ENCODE peak calls at places on chromosomes 5 and 9, in six cellular contexts. One of them, this sample, is unnamed.

GRCh38 chr5:171310816-171311697 is 2.0 kb downstream of the TLX3 start:
- DNase-seq in neural progenitor cell: peak; percentile 87
- DNase-seq in fibroblast of lung: peak; percentile 41
- DNase-seq in AG10803: peak; percentile 26
- DNase-seq in CD8-positive, alpha-beta T cell: no peak
- DNase-seq in A549: no peak
- DNase-seq in this sample: no peak

GRCh38 chr5:109180668-109181067 is 229.1 kb downstream of the PJA2 start:
- DNase-seq in fibroblast of lung: no peak
- DNase-seq in AG10803: no peak
- DNase-seq in neural progenitor cell: no peak
- DNase-seq in CD8-positive, alpha-beta T cell: no peak
- DNase-seq in A549: no peak
- DNase-seq in this sample: no peak

GRCh38 chr5:172778223-172778814 is 7.3 kb upstream of the DUSP1 start:
- DNase-seq in AG10803: peak; percentile 78
- DNase-seq in A549: no peak
- DNase-seq in fibroblast of lung: peak; percentile 82
- DNase-seq in neural progenitor cell: no peak
- DNase-seq in CD8-positive, alpha-beta T cell: no peak
- DNase-seq in this sample: no peak

GRCh38 chr5:129718766-129719165 is 29.1 kb upstream of the MINAR2 start:
- DNase-seq in AG10803: no peak
- DNase-seq in CD8-positive, alpha-beta T cell: no peak
- DNase-seq in neural progenitor cell: no peak
- DNase-seq in fibroblast of lung: peak; percentile 36
- DNase-seq in A549: no peak
- DNase-seq in this sample: no peak

GRCh38 chr5:100668511-100668910 is 133.3 kb downstream of the FAM174A start:
- DNase-seq in CD8-positive, alpha-beta T cell: no peak
- DNase-seq in A549: no peak
- DNase-seq in fibroblast of lung: peak; percentile 28
- DNase-seq in neural progenitor cell: no peak
- DNase-seq in AG10803: no peak
- DNase-seq in this sample: no peak

GRCh38 chr9:2289234-2289755 is 274.1 kb downstream of the SMARCA2 start:
- DNase-seq in CD8-positive, alpha-beta T cell: no peak
- DNase-seq in AG10803: no peak
- DNase-seq in A549: no peak
- DNase-seq in fibroblast of lung: no peak
- DNase-seq in neural progenitor cell: no peak
- DNase-seq in this sample: no peak

GRCh38 chr9:34124103-34124502 is 2.4 kb downstream of the DCAF12 start:
- DNase-seq in fibroblast of lung: no peak
- DNase-seq in neural progenitor cell: no peak
- DNase-seq in A549: no peak
- DNase-seq in AG10803: no peak
- DNase-seq in CD8-positive, alpha-beta T cell: no peak
- DNase-seq in this sample: no peak

GRCh38 chr5:113330533-113331200 is 104.1 kb downstream of the TSSK1B start:
- DNase-seq in CD8-positive, alpha-beta T cell: no peak
- DNase-seq in neural progenitor cell: peak; percentile 31
- DNase-seq in fibroblast of lung: peak; percentile 60
- DNase-seq in AG10803: peak; percentile 60
- DNase-seq in A549: peak; percentile 14
- DNase-seq in this sample: peak; percentile 20

GRCh38 chr5:142825378-142826089 is 55.4 kb downstream of the ARHGAP26 start:
- DNase-seq in A549: peak; percentile 62
- DNase-seq in CD8-positive, alpha-beta T cell: no peak
- DNase-seq in AG10803: no peak
- DNase-seq in neural progenitor cell: peak; percentile 26
- DNase-seq in fibroblast of lung: no peak
- DNase-seq in this sample: no peak

GRCh38 chr5:108531367-108532211 is 149.7 kb upstream of the FBXL17 start:
- DNase-seq in A549: no peak
- DNase-seq in CD8-positive, alpha-beta T cell: no peak
- DNase-seq in fibroblast of lung: peak; percentile 69
- DNase-seq in neural progenitor cell: no peak
- DNase-seq in AG10803: no peak
- DNase-seq in this sample: peak; percentile 23

GRCh38 chr5:60960591-60960990 is 15.6 kb downstream of the NDUFAF2 start:
- DNase-seq in neural progenitor cell: peak; percentile 34
- DNase-seq in CD8-positive, alpha-beta T cell: no peak
- DNase-seq in AG10803: peak; percentile 14
- DNase-seq in A549: no peak
- DNase-seq in fibroblast of lung: peak; percentile 57
- DNase-seq in this sample: no peak

GRCh38 chr9:113427629-113428028 is 17.1 kb downstream of the C9orf43 start:
- DNase-seq in CD8-positive, alpha-beta T cell: no peak
- DNase-seq in neural progenitor cell: no peak
- DNase-seq in fibroblast of lung: peak; percentile 62
- DNase-seq in AG10803: peak; percentile 61
- DNase-seq in A549: no peak
- DNase-seq in this sample: no peak

GRCh38 chr5:170584003-170584402 is 80.2 kb downstream of the KCNIP1 start:
- DNase-seq in fibroblast of lung: no peak
- DNase-seq in neural progenitor cell: no peak
- DNase-seq in AG10803: no peak
- DNase-seq in CD8-positive, alpha-beta T cell: no peak
- DNase-seq in A549: no peak
- DNase-seq in this sample: no peak

GRCh38 chr9:92736816-92737606 is 27.6 kb downstream of the BICD2 start:
- DNase-seq in CD8-positive, alpha-beta T cell: no peak
- DNase-seq in fibroblast of lung: no peak
- DNase-seq in AG10803: no peak
- DNase-seq in neural progenitor cell: no peak
- DNase-seq in A549: no peak
- DNase-seq in this sample: no peak

DNA sequence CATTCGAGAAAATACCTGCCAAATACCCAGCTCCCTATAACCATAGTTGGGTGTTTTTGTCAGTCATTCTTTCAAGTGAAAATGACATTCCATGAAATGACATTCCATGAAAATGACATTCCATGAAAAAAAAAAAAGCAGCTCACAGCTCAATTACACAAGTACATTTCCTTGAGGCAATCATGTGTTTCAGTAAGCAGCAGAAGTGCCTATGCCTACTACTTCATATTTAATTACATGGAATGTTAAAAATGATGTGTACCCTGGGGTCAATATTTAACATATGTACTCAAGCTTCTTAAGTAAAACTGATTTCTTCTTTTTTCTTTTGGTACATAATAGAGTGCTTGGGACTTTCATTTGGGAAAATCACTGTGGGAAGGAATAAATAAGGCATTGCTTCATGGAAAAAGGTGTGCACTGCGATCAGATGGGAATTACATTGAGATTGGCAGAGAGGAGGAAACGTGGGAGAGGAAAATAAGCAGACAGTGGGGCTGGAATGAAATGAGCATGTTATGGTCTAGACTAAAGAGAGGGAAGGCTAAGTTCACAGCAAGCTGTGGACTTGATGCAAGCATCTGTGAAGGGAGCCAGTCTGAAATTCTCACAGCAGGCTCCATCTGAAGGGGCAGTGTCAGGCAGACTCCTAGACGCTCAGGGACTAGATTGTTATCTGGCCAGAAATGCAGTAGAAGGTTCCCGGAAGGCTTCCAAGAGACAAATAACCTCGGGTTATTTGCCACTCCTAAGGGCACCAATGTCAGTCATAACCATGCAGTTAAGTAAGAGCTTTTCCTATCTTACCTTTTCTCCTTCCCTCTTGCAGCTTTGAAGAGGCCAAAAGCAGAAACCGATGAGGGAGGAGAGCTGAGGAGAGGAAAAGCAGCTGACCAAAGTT is 15.2 kb upstream of the SPATA9 start:
- DNase-seq in fibroblast of lung: no peak
- DNase-seq in neural progenitor cell: no peak
- DNase-seq in CD8-positive, alpha-beta T cell: no peak
- DNase-seq in AG10803: peak; percentile 23
- DNase-seq in A549: no peak
- DNase-seq in this sample: no peak
- H3K4me3 ChIP-seq in fibroblast of lung: no peak overlapping the region
- H3K4me3 ChIP-seq in neural progenitor cell: no peak overlapping the region
- H3K4me3 ChIP-seq in CD8-positive, alpha-beta T cell: no peak overlapping the region
- H3K4me3 ChIP-seq in AG10803: no peak overlapping the region
- H3K4me3 ChIP-seq in A549: no peak overlapping the region
- H3K4me3 ChIP-seq in this sample: no peak overlapping the region

GRCh38 chr5:120683580-120683979 is 219.5 kb downstream of the PRR16 start:
- DNase-seq in AG10803: no peak
- DNase-seq in A549: no peak
- DNase-seq in neural progenitor cell: no peak
- DNase-seq in CD8-positive, alpha-beta T cell: no peak
- DNase-seq in fibroblast of lung: no peak
- DNase-seq in this sample: no peak

GRCh38 chr5:120684213-120684612 is 220.1 kb downstream of the PRR16 start:
- DNase-seq in neural progenitor cell: no peak
- DNase-seq in CD8-positive, alpha-beta T cell: no peak
- DNase-seq in AG10803: peak; percentile 45
- DNase-seq in fibroblast of lung: peak; percentile 57
- DNase-seq in A549: no peak
- DNase-seq in this sample: no peak

GRCh38 chr5:120690621-120691407 is 226.7 kb downstream of the PRR16 start:
- DNase-seq in A549: no peak
- DNase-seq in fibroblast of lung: no peak
- DNase-seq in AG10803: no peak
- DNase-seq in CD8-positive, alpha-beta T cell: no peak
- DNase-seq in neural progenitor cell: no peak
- DNase-seq in this sample: no peak

GRCh38 chr5:120682851-120683250 is 218.8 kb downstream of the PRR16 start:
- DNase-seq in fibroblast of lung: peak; percentile 11
- DNase-seq in A549: no peak
- DNase-seq in CD8-positive, alpha-beta T cell: no peak
- DNase-seq in AG10803: peak; percentile 91
- DNase-seq in neural progenitor cell: no peak
- DNase-seq in this sample: no peak

GRCh38 chr5:120684749-120685415 is 220.8 kb downstream of the PRR16 start:
- DNase-seq in A549: no peak
- DNase-seq in neural progenitor cell: peak; percentile 39
- DNase-seq in CD8-positive, alpha-beta T cell: no peak
- DNase-seq in fibroblast of lung: no peak
- DNase-seq in AG10803: peak; percentile 25
- DNase-seq in this sample: no peak
- TF ChIP-seq CTCF in A549: no peak
- TF ChIP-seq CTCF in neural progenitor cell: peak; percentile 51
- TF ChIP-seq CTCF in CD8-positive, alpha-beta T cell: no peak
- TF ChIP-seq CTCF in fibroblast of lung: peak; percentile 22
- TF ChIP-seq CTCF in AG10803: peak; percentile 36
- TF ChIP-seq CTCF in this sample: peak; percentile 41

GRCh38 chr9:96395964-96396363 is 12.5 kb upstream of the SLC35D2 start:
- DNase-seq in A549: no peak
- DNase-seq in CD8-positive, alpha-beta T cell: no peak
- DNase-seq in neural progenitor cell: peak; percentile 34
- DNase-seq in AG10803: no peak
- DNase-seq in fibroblast of lung: no peak
- DNase-seq in this sample: no peak
- H3K4me3 ChIP-seq in A549: no peak overlapping the region
- H3K4me3 ChIP-seq in CD8-positive, alpha-beta T cell: no peak overlapping the region
- H3K4me3 ChIP-seq in neural progenitor cell: no peak overlapping the region
- H3K4me3 ChIP-seq in AG10803: no peak overlapping the region
- H3K4me3 ChIP-seq in fibroblast of lung: no peak overlapping the region
- H3K4me3 ChIP-seq in this sample: no peak overlapping the region

DNA sequence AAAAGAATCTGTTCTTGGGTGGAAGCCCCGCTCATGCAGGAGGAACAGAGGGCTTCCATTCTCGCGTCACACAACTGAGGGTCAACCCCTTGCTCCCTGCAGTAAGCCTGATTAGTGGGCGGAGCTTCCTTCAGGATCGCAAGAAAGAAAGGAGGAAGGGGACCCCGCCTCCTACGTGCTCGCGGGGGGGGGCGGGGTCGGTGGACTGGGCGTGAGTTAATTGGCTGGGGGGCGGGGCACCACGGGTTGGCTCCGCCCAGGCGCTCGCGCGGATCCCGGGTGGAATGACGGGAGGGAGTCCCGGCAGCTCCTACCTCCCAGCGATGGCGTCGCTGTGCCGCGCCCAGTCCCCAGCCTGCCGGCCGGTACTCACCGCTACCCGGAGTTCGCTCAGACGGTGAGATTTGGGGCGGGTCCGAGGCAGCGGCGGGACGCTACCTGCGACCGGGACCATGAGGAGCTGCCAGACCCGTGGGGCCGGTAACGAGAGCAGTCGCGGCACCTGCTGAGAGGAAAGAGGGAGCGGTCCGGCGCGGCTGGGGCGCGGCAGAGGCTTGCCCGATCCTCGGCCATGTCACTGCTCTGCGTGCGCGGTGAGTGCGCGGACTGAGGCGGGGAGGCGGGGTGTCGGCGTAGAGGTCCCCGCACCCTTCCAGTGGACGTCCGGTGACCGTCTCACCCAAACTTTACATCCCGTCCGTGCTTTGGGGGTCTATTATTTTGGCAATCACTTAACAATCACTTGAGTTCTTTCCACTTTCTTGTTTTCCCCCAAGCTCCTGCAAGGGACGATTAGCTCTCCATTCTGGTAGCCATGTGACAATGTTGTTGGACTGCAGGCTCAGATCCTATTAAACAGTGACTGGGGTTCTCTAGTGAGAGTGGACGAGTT is at the start of gene UNC13B:
- DNase-seq in neural progenitor cell: peak; percentile 98
- DNase-seq in CD8-positive, alpha-beta T cell: peak; percentile 81
- DNase-seq in fibroblast of lung: peak; percentile 90
- DNase-seq in A549: peak; percentile 98
- DNase-seq in AG10803: peak; percentile 93
- DNase-seq in this sample: peak; percentile 80
- TF ChIP-seq CTCF in neural progenitor cell: peak; percentile 28
- TF ChIP-seq CTCF in CD8-positive, alpha-beta T cell: no peak
- TF ChIP-seq CTCF in fibroblast of lung: peak; percentile 11
- TF ChIP-seq CTCF in A549: peak; percentile 13
- TF ChIP-seq CTCF in AG10803: peak; percentile 12
- TF ChIP-seq CTCF in this sample: no peak

DNA sequence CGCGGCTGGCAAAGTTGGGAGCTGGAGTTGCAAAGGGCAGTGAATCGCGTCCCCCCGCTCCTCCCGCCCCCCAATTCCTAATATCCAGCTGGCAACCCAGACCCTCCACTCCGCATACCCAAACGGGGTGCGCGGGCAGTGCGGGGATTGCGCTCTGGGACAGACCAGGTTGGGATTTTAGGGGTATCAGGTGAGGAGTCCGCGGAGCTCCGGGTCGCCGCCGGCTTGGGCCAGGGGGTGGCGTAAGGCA is 553 bp downstream of the IQGAP2 start:
- DNase-seq in fibroblast of lung: no peak
- DNase-seq in AG10803: no peak
- DNase-seq in A549: peak; percentile 42
- DNase-seq in neural progenitor cell: no peak
- DNase-seq in CD8-positive, alpha-beta T cell: no peak
- DNase-seq in this sample: no peak
- H3K4me3 ChIP-seq in fibroblast of lung: peak overlapping the region; percentile 61
- H3K4me3 ChIP-seq in AG10803: peak overlapping the region; percentile 54
- H3K4me3 ChIP-seq in A549: peak overlapping the region; percentile 70
- H3K4me3 ChIP-seq in neural progenitor cell: peak overlapping the region; percentile 74
- H3K4me3 ChIP-seq in CD8-positive, alpha-beta T cell: peak overlapping the region; percentile 77
- H3K4me3 ChIP-seq in this sample: peak overlapping the region; percentile 56

This sample was measured in retinal pigment epithelial cell.